ENCODE peak calls at places on chromosomes 11 and 22, in nine cellular contexts. K, Y, A, X, L, U, N, D and Z are unnamed samples.

GRCh38 chr11:121534131-121535093 is 81.6 kb upstream of the SORL1-AS1 start:
- DNase-seq in K (no peak), Y (no peak), A (peak), X (no peak), L (peak), U (no peak), N (no peak), D (peak), Z (no peak)

GRCh38 chr11:36155770-36156485 is 133.3 kb downstream of the COMMD9 start:
- DNase-seq in K (no peak), Y (no peak), A (no peak), X (peak), L (peak), U (no peak), N (no peak), D (peak), Z (peak)

GRCh38 chr11:9992306-9992705 is 301.7 kb downstream of the SBF2 start:
- DNase-seq in K (no peak), Y (no peak), A (no peak), X (no peak), L (no peak), U (no peak), N (no peak), D (peak), Z (no peak)

GRCh38 chr11:67032830-67033555 is 10.1 kb downstream of the SYT12 start:
- DNase-seq in K (no peak), Y (peak), A (no peak), X (peak), L (peak), U (peak), N (no peak), D (peak), Z (no peak)

GRCh38 chr11:10490398-10491232 is 35.6 kb downstream of the AMPD3 start:
- DNase-seq in K (no peak), Y (peak), A (no peak), X (peak), L (peak), U (peak), N (no peak), D (peak), Z (no peak)

GRCh38 chr11:69060806-69061712 is 12.3 kb downstream of the TPCN2 start:
- DNase-seq in K (no peak), Y (no peak), A (no peak), X (no peak), L (no peak), U (no peak), N (no peak), D (no peak), Z (no peak)

GRCh38 chr11:132158091-132158490 is 787.7 kb downstream of the NTM start:
- DNase-seq in K (peak), Y (peak), A (peak), X (peak), L (no peak), U (no peak), N (no peak), D (peak), Z (no peak)

GRCh38 chr11:78408619-78409018 is 9.0 kb downstream of the GAB2 start:
- DNase-seq in K (no peak), Y (no peak), A (no peak), X (no peak), L (no peak), U (no peak), N (no peak), D (no peak), Z (no peak)

GRCh38 chr22:37514526-37515051 is 4.6 kb downstream of the CARD10 start:
- DNase-seq in K (no peak), Y (no peak), A (no peak), X (peak), L (no peak), U (no peak), N (no peak), D (no peak), Z (no peak)

GRCh38 chr11:19849107-19849789 is 136.6 kb downstream of the NAV2 start:
- DNase-seq in K (no peak), Y (no peak), A (no peak), X (no peak), L (no peak), U (no peak), N (no peak), D (no peak), Z (no peak)

GRCh38 chr11:126440276-126440675 is 84.8 kb downstream of the ST3GAL4 start:
- DNase-seq in K (no peak), Y (no peak), A (no peak), X (no peak), L (no peak), U (no peak), N (no peak), D (no peak), Z (no peak)